ENCODE peak calls at places on chromosome 4, in seven cellular contexts. I, P, C, R, O, V and S are unnamed samples.

GRCh38 chr4:6022607-6023288 is 4.5 kb upstream of the C4orf50 start:
- DNase-seq in I (no peak), P (no peak), C (no peak), R (no peak), O (no peak), V (no peak), S (no peak)

GRCh38 chr4:60216752-60217151 is 983.4 kb upstream of the ADGRL3 start:
- DNase-seq in I (no peak), P (no peak), C (no peak), R (peak; percentile 0), O (no peak), V (no peak), S (no peak)

GRCh38 chr4:89277412-89277811 is 30.2 kb downstream of the GPRIN3 start:
- DNase-seq in I (no peak), P (no peak), C (no peak), R (no peak), O (no peak), V (no peak), S (no peak)

GRCh38 chr4:93373893-93374860 is 454.4 kb upstream of the ATOH1 start:
- DNase-seq in I (no peak), P (no peak), C (no peak), R (no peak), O (no peak), V (no peak), S (no peak)

GRCh38 chr4:87783781-87784180 is 15.6 kb upstream of the IBSP start:
- DNase-seq in I (no peak), P (no peak), C (no peak), R (no peak), O (no peak), V (no peak), S (no peak)

GRCh38 chr4:126124817-126125216 is 810.1 kb downstream of the FAT4 start:
- DNase-seq in I (no peak), P (no peak), C (no peak), R (no peak), O (no peak), V (no peak), S (no peak)

GRCh38 chr4:25031077-25031606 is 396 bp upstream of the LGI2 start:
- DNase-seq in I (no peak), P (no peak), C (no peak), R (no peak), O (no peak), V (no peak), S (peak; percentile 60)

GRCh38 chr4:77599378-77599777 is 6.2 kb upstream of the CXCL13 start:
- DNase-seq in I (no peak), P (no peak), C (no peak), R (peak; percentile 13), O (no peak), V (no peak), S (no peak)

GRCh38 chr4:52824603-52825310 is 37.4 kb upstream of the RASL11B start:
- DNase-seq in I (no peak), P (no peak), C (no peak), R (no peak), O (peak; percentile 48), V (no peak), S (no peak)

GRCh38 chr4:172142331-172142738 is 329.1 kb downstream of the GALNTL6 start:
- DNase-seq in I (no peak), P (no peak), C (no peak), R (peak; percentile 1), O (no peak), V (no peak), S (no peak)

GRCh38 chr4:53010320-53010719 is 148.2 kb downstream of the RASL11B start:
- DNase-seq in I (no peak), P (no peak), C (peak; percentile 64), R (no peak), O (no peak), V (no peak), S (no peak)

GRCh38 chr4:101019941-101020401 is 327.4 kb downstream of the PPP3CA start:
- DNase-seq in I (no peak), P (no peak), C (no peak), R (no peak), O (no peak), V (no peak), S (no peak)

GRCh38 chr4:101200561-101200960 is 146.8 kb downstream of the PPP3CA start:
- DNase-seq in I (no peak), P (no peak), C (no peak), R (peak; percentile 61), O (no peak), V (no peak), S (no peak)

GRCh38 chr4:105990933-105991332 is 95.7 kb downstream of the NPNT start:
- DNase-seq in I (peak; percentile 78), P (peak; percentile 71), C (peak; percentile 84), R (no peak), O (peak; percentile 66), V (peak; percentile 21), S (peak; percentile 76)

DNA sequence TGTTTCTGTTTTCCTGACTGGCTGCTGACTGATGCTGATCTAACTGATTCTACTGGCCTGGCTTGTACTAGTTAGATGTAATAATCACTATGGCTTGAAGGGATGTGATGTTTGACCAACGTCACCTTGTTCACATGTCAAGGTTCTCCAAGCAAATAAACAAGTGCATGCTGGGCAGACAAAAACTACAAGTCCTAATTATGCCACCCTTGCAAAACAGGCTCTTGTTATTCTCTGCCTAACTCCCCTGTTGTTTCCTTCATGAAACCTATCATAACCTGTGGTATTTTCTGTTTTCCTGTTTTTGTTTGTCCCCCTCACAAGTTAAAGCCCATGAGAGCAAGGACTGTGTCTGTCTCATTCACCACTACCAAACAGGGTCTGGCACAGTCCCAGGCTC is 146.2 kb downstream of the DCHS2 start:
- DNase-seq in I (no peak), P (no peak), C (no peak), R (no peak), O (no peak), V (no peak), S (no peak)
- H3K27ac ChIP-seq in I (no peak overlapping the region), P (no peak overlapping the region), C (no peak overlapping the region), R (no peak overlapping the region), O (no peak overlapping the region), V (no peak overlapping the region), S (no peak overlapping the region)

GRCh38 chr4:56619160-56619559 is 61.9 kb downstream of the HOPX start:
- DNase-seq in I (no peak), P (no peak), C (no peak), R (no peak), O (no peak), V (no peak), S (no peak)
- TF ChIP-seq CTCF in I (no peak), P (no peak), C (no peak), R (no peak), O (no peak), V (no peak), S (no peak)

DNA sequence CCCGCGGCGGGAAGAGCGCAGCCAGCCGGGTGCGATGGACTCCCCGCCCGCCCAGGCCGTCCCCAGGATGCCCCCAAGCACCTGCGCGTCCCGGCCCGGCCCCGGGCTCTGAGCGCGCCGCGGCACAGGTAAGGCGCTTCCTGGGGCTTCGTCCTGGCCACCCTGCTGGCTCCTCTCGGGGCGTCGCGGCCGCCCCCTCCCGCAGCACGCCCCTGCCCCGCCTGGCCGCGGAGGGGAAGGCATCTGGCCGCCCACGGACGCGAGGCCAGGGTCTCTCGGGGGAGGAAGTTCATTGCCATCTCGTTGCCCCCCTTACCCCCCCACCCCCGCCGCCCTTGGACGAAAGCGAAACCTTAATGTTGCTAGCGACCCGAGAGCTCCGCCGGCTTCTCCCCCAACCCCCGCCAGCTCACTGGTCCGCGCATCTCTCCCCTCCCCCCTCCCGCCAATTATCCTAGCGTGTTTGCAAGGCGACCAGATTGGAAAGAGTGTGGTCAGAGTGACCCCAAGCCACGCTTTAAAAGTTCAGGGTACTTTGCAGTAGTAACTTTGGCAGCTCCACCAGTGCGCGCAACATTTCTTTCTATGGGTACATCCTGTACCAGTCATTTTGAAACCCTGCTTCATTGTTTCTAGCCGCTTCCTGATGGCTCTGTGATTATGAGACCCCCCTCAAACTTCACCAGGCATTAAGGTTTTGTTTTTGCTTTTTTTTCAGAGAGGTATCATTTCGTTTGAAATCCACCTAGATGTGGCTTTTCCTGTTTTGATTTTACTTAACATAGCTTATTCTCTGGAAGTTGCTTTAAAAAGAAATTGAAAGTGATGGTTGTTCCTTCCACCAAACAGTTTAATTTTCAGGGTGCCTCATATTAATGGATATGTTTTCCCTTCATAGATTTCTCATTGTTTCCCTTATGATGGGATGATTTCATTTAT is 606 bp downstream of the TBC1D1 start:
- DNase-seq in I (no peak), P (no peak), C (peak; percentile 56), R (no peak), O (peak; percentile 57), V (no peak), S (peak; percentile 7)
- H3K27me3 ChIP-seq in I (no peaks in the 10 kb centered on the region), P (no peaks in the 10 kb centered on the region), C (no peaks in the 10 kb centered on the region), R (peaks cover 65% of the 10 kb centered on the region), O (no peaks in the 10 kb centered on the region), V (peaks cover 2% of the 10 kb centered on the region), S (no peaks in the 10 kb centered on the region)

GRCh38 chr4:78766026-78766425 is 10.1 kb upstream of the BMP2K start:
- DNase-seq in I (no peak), P (no peak), C (no peak), R (no peak), O (no peak), V (no peak), S (no peak)

GRCh38 chr4:78766650-78767049 is 9.5 kb upstream of the BMP2K start:
- DNase-seq in I (no peak), P (no peak), C (no peak), R (no peak), O (no peak), V (no peak), S (no peak)

GRCh38 chr4:78770091-78770642 is 6.0 kb upstream of the BMP2K start:
- DNase-seq in I (no peak), P (no peak), C (no peak), R (no peak), O (no peak), V (no peak), S (no peak)

GRCh38 chr4:78767350-78767749 is 8.8 kb upstream of the BMP2K start:
- DNase-seq in I (no peak), P (no peak), C (no peak), R (no peak), O (no peak), V (no peak), S (no peak)

DNA sequence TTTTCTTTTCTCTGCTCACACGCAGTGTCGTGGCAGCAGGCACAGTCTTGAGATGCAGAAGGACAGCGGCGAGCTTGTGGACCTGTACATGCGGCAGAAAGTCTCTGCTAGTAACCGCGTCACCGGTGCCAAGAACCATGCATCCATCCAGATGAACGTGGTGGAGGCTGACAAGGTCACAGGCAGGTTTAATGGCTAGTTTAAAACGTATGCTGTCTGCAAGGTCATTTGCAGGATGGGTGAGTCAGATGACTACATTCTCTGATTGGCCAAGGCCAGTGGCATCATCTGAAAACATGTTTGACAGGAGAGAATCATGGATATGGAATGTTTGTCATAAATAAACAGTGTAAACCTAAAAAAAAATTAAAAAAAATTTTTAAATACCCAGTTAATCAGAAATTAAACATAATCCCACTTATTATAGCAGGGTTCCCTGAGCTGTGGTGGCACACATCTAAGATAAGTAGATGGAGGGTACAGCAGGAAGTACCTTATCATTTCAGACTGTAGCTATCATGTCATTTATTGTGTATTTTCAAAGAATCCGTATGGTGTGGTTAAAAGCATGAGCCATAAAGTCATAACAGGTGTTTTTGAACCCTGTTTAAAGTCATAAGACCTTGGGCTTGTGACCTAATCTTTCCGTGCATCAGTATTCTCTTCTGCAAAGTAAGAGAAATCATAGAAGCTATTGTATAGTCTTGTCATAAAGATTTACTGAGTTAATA is 7.5 kb upstream of the BMP2K start:
- DNase-seq in I (no peak), P (no peak), C (no peak), R (no peak), O (no peak), V (no peak), S (no peak)
- H3K27ac ChIP-seq in I (no peak overlapping the region), P (no peak overlapping the region), C (no peak overlapping the region), R (no peak overlapping the region), O (no peak overlapping the region), V (no peak overlapping the region), S (no peak overlapping the region)